ENCODE peak calls at places on chromosomes 16 and 17, in nine cellular contexts. E is fibroblast of the aortic adventitia, M is DND-41, O is psoas muscle, S is sigmoid colon, A is HFF-Myc, J is mammary epithelial cell, G is Caco-2, V is AG04450. K is an unnamed sample.

GRCh38 chr16:58652741-58653140 is 23.1 kb upstream of the CNOT1 start:
- DNase-seq in E (peak; percentile 32), M (no peak), O (no peak), S (no peak), A (no peak), J (no peak), G (no peak), V (no peak), K (peak; percentile 16)

GRCh38 chr17:73481672-73482071 is 162.6 kb downstream of the SDK2 start:
- DNase-seq in E (no peak), M (no peak), O (no peak), S (no peak), A (no peak), J (no peak), G (no peak), V (no peak), K (no peak)

GRCh38 chr16:53207810-53208752 is 153.3 kb downstream of the CHD9 start:
- DNase-seq in E (peak; percentile 88), M (peak; percentile 79), O (no peak), S (no peak), A (peak; percentile 75), J (peak; percentile 82), G (peak; percentile 76), V (peak; percentile 46), K (peak; percentile 76)

GRCh38 chr17:56973520-56973919 is 4.4 kb upstream of the SCPEP1 start:
- DNase-seq in E (peak; percentile 23), M (no peak), O (no peak), S (no peak), A (no peak), J (peak; percentile 82), G (no peak), V (no peak), K (peak; percentile 91)

GRCh38 chr16:12245088-12245922 is 268.8 kb downstream of the SNX29 start:
- DNase-seq in E (no peak), M (no peak), O (no peak), S (no peak), A (no peak), J (no peak), G (no peak), V (no peak), K (no peak)

GRCh38 chr16:9105189-9105588 is 13.7 kb downstream of the HAPSTR1 start:
- DNase-seq in E (no peak), M (no peak), O (no peak), S (no peak), A (no peak), J (no peak), G (no peak), V (no peak), K (no peak)

GRCh38 chr16:68713430-68713829 is 23.7 kb upstream of the CDH1 start:
- DNase-seq in E (no peak), M (no peak), O (no peak), S (no peak), A (no peak), J (no peak), G (no peak), V (no peak), K (no peak)

GRCh38 chr16:73384561-73384960 is 336.6 kb upstream of the ZFHX3 start:
- DNase-seq in E (no peak), M (no peak), O (no peak), S (no peak), A (no peak), J (no peak), G (no peak), V (no peak), K (no peak)

GRCh38 chr16:1494129-1494640 is 1.0 kb downstream of the TELO2 start:
- DNase-seq in E (peak; percentile 83), M (no peak), O (peak; percentile 86), S (peak; percentile 81), A (peak; percentile 25), J (peak; percentile 39), G (no peak), V (peak; percentile 34), K (peak; percentile 76)

GRCh38 chr17:37187262-37187661 is 188.5 kb upstream of the C17orf78 start:
- DNase-seq in E (peak; percentile 30), M (no peak), O (no peak), S (no peak), A (no peak), J (no peak), G (no peak), V (no peak), K (no peak)

GRCh38 chr16:23466162-23466885 is 13.3 kb upstream of the COG7 start:
- DNase-seq in E (peak; percentile 62), M (no peak), O (peak; percentile 85), S (no peak), A (no peak), J (peak; percentile 95), G (no peak), V (peak; percentile 52), K (peak; percentile 98)

GRCh38 chr16:1613240-1613639 is 1.1 kb downstream of the CRAMP1 start:
- DNase-seq in E (peak; percentile 2), M (peak; percentile 18), O (no peak), S (no peak), A (no peak), J (peak; percentile 14), G (no peak), V (no peak), K (peak; percentile 16)

GRCh38 chr17:66331038-66331816 is 28.8 kb downstream of the PRKCA start:
- DNase-seq in E (no peak), M (peak; percentile 51), O (no peak), S (no peak), A (no peak), J (no peak), G (no peak), V (no peak), K (no peak)

GRCh38 chr16:81237282-81237681 is 1.2 kb upstream of the BCO1 start:
- DNase-seq in E (peak; percentile 18), M (no peak), O (peak; percentile 85), S (peak; percentile 93), A (no peak), J (peak; percentile 69), G (no peak), V (no peak), K (peak; percentile 44)

DNA sequence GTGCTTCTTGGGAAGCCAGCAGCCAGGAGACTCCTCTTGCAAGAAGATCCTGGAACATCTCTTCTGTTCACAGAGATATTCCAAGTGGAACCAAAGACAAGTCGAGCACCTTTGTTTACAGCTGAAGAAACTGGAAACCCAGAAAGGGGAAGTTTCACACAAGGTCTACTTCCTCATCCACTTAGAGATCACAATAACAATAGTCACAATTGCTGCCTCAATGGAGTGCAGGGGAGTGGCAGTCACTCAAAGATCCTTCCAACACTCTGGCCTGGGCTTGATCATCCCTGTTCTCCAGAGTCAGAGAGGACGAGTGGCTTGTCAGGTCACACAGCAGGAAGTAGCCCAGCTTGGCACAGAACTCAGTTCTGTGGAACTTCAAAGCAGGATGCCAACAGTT is 46.9 kb upstream of the SIAH1 start:
- DNase-seq in E (no peak), M (no peak), O (no peak), S (no peak), A (no peak), J (no peak), G (no peak), V (no peak), K (peak; percentile 16)
- H3K4me3 ChIP-seq in E (no peak overlapping the region), M (no peak overlapping the region), O (no peak overlapping the region), S (no peak overlapping the region), A (no peak overlapping the region), J (no peak overlapping the region), G (no peak overlapping the region), V (no peak overlapping the region), K (no peak overlapping the region)

GRCh38 chr17:77036136-77036840 is 104.5 kb upstream of the SEC14L1 start:
- DNase-seq in E (no peak), M (no peak), O (no peak), S (no peak), A (no peak), J (no peak), G (no peak), V (no peak), K (no peak)

GRCh38 chr17:77037943-77038342 is 102.8 kb upstream of the SEC14L1 start:
- DNase-seq in E (no peak), M (no peak), O (no peak), S (no peak), A (no peak), J (no peak), G (no peak), V (no peak), K (no peak)

GRCh38 chr17:77034677-77035424 is 105.9 kb upstream of the SEC14L1 start:
- DNase-seq in E (no peak), M (no peak), O (no peak), S (no peak), A (no peak), J (no peak), G (no peak), V (no peak), K (no peak)

GRCh38 chr17:77035526-77035925 is 105.2 kb upstream of the SEC14L1 start:
- DNase-seq in E (no peak), M (no peak), O (no peak), S (no peak), A (no peak), J (no peak), G (no peak), V (no peak), K (no peak)

DNA sequence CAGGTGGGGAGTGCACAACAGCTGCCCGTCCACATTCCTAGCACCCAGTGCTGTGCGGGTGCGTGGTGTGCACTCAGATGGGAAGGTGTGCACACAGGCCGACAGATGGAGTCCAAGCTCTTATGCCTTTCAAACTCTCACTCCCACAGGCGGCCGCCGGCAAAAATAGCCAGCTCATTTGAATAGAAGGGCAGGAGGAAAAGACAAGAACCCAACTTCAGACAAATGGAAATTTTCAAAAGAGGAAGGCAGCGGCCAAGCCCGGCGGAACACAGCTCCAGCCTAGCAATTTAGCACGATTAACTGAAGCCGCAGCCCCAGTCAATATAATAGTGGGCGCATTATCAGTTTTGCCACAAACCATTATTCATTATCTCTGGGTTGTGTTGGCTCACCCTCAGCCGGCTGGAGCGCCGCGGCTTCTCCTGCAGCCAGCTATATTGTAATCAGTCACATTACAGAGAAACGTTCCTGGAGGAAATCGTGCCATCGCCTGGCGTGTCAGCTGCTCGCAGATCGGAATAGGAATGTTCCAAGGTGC is 103.9 kb upstream of the SEC14L1 start:
- DNase-seq in E (peak; percentile 6), M (no peak), O (no peak), S (no peak), A (no peak), J (peak; percentile 55), G (peak; percentile 75), V (no peak), K (peak; percentile 16)
- TF ChIP-seq CTCF in E (no peak), M (no peak), O (no peak), S (no peak), A (no peak), J (peak; percentile 9), G (no peak), V (no peak), K (no peak)

GRCh38 chr17:49741692-49742076 is 22.2 kb downstream of the FAM117A start:
- DNase-seq in E (no peak), M (peak; percentile 14), O (no peak), S (no peak), A (no peak), J (no peak), G (no peak), V (no peak), K (no peak)
- H3K4me3 ChIP-seq in E (no peak overlapping the region), M (peak overlapping the region; percentile 46), O (no peak overlapping the region), S (no peak overlapping the region), A (no peak overlapping the region), J (no peak overlapping the region), G (no peak overlapping the region), V (no peak overlapping the region), K (no peak overlapping the region)

DNA sequence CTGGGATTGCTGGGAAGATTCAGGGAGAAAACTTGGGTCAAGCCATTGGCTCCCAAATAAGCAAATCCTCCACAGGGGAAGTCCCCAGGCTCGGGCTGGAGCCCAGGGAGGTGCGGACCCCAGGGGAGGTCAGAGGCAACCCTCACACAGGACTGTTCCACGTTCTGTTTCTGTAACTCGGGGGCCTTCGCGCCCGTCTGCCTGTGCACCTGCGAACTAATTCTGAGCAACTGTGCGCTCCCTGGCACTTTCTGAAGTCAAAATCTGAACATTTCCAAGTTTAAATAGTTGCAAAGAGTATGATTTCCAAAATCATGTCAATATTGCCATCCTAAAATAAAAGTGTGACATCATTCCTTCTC is 16.8 kb downstream of the TIMM22 start:
- DNase-seq in E (no peak), M (no peak), O (peak; percentile 18), S (no peak), A (no peak), J (no peak), G (no peak), V (no peak), K (no peak)
- TF ChIP-seq CTCF in E (no peak), M (no peak), O (no peak), S (no peak), A (no peak), J (no peak), G (no peak), V (no peak), K (no peak)

K was measured in epithelial cell of esophagus.